ENCODE peak calls at places on chromosomes 13 and 19, in five cellular contexts. One of them, this sample, is unnamed.
A peak's percentile ranks its signal among the peaks of the same experiment; 100 is the strongest.

GRCh38 chr19:18470153-18470552 is 32.2 kb upstream of the ISYNA1 start:
- DNase-seq in H1: no peak
- DNase-seq in mesenchymal stem cell: no peak
- DNase-seq in trophoblast cell: no peak
- DNase-seq in IMR-90: no peak
- DNase-seq in this sample: peak; percentile 81

GRCh38 chr13:112977091-112977490 is 8.1 kb downstream of the MCF2L start:
- DNase-seq in trophoblast cell: no peak
- DNase-seq in H1: no peak
- DNase-seq in mesenchymal stem cell: no peak
- DNase-seq in IMR-90: no peak
- DNase-seq in this sample: no peak

GRCh38 chr13:38895075-38895474 is 95.6 kb downstream of the STOML3 start:
- DNase-seq in trophoblast cell: no peak
- DNase-seq in IMR-90: no peak
- DNase-seq in mesenchymal stem cell: no peak
- DNase-seq in H1: no peak
- DNase-seq in this sample: no peak

GRCh38 chr19:38735257-38735686 is 9.0 kb downstream of the CAPN12 start:
- DNase-seq in IMR-90: no peak
- DNase-seq in H1: no peak
- DNase-seq in trophoblast cell: peak; percentile 64
- DNase-seq in mesenchymal stem cell: no peak
- DNase-seq in this sample: peak; percentile 86

GRCh38 chr13:75129331-75129730 is 352.6 kb downstream of the TBC1D4 start:
- DNase-seq in mesenchymal stem cell: no peak
- DNase-seq in IMR-90: no peak
- DNase-seq in H1: no peak
- DNase-seq in trophoblast cell: no peak
- DNase-seq in this sample: no peak

GRCh38 chr13:41411536-41411935 is 45.8 kb upstream of the RGCC start:
- DNase-seq in mesenchymal stem cell: peak; percentile 65
- DNase-seq in trophoblast cell: peak; percentile 29
- DNase-seq in IMR-90: peak; percentile 71
- DNase-seq in H1: no peak
- DNase-seq in this sample: peak; percentile 37

GRCh38 chr13:108667205-108667604 is 37.8 kb downstream of the MYO16 start:
- DNase-seq in H1: no peak
- DNase-seq in IMR-90: no peak
- DNase-seq in trophoblast cell: no peak
- DNase-seq in mesenchymal stem cell: no peak
- DNase-seq in this sample: no peak

GRCh38 chr13:70128098-70128497 is 19.8 kb upstream of the KLHL1 start:
- DNase-seq in mesenchymal stem cell: no peak
- DNase-seq in H1: no peak
- DNase-seq in trophoblast cell: no peak
- DNase-seq in IMR-90: no peak
- DNase-seq in this sample: no peak

GRCh38 chr13:39777527-39778061 is 122.1 kb downstream of the COG6 start:
- DNase-seq in mesenchymal stem cell: peak; percentile 96
- DNase-seq in H1: no peak
- DNase-seq in IMR-90: peak; percentile 90
- DNase-seq in trophoblast cell: peak; percentile 92
- DNase-seq in this sample: no peak

GRCh38 chr19:48810151-48810550 is 678 bp downstream of the BCAT2 start:
- DNase-seq in trophoblast cell: no peak
- DNase-seq in H1: no peak
- DNase-seq in mesenchymal stem cell: no peak
- DNase-seq in IMR-90: no peak
- DNase-seq in this sample: no peak

GRCh38 chr19:7738023-7738422 is 6.1 kb upstream of the CLEC4G start:
- DNase-seq in H1: no peak
- DNase-seq in IMR-90: no peak
- DNase-seq in trophoblast cell: no peak
- DNase-seq in mesenchymal stem cell: no peak
- DNase-seq in this sample: no peak

GRCh38 chr19:41646589-41647204 is 19.8 kb upstream of the CEACAM4 start:
- DNase-seq in H1: no peak
- DNase-seq in IMR-90: no peak
- DNase-seq in mesenchymal stem cell: no peak
- DNase-seq in trophoblast cell: peak; percentile 3
- DNase-seq in this sample: no peak

GRCh38 chr19:38004505-38005223 is 97.7 kb downstream of the SIPA1L3 start:
- DNase-seq in IMR-90: peak; percentile 98
- DNase-seq in H1: no peak
- DNase-seq in mesenchymal stem cell: peak; percentile 97
- DNase-seq in trophoblast cell: peak; percentile 89
- DNase-seq in this sample: peak; percentile 93

GRCh38 chr13:61350351-61350750 is 65.3 kb downstream of the PCDH20 start:
- DNase-seq in trophoblast cell: no peak
- DNase-seq in H1: no peak
- DNase-seq in IMR-90: no peak
- DNase-seq in mesenchymal stem cell: no peak
- DNase-seq in this sample: no peak

GRCh38 chr13:93875527-93875926 is 604.0 kb downstream of the DCT start:
- DNase-seq in trophoblast cell: no peak
- DNase-seq in mesenchymal stem cell: no peak
- DNase-seq in H1: no peak
- DNase-seq in IMR-90: peak; percentile 82
- DNase-seq in this sample: no peak

GRCh38 chr13:90706631-90707030 is 640.9 kb upstream of the MIR17HG start:
- DNase-seq in mesenchymal stem cell: no peak
- DNase-seq in IMR-90: no peak
- DNase-seq in trophoblast cell: no peak
- DNase-seq in H1: no peak
- DNase-seq in this sample: no peak

GRCh38 chr13:112709825-112710783 is 20.3 kb downstream of the ATP11A start:
- DNase-seq in IMR-90: peak; percentile 48
- DNase-seq in H1: no peak
- DNase-seq in trophoblast cell: peak; percentile 54
- DNase-seq in mesenchymal stem cell: no peak
- DNase-seq in this sample: no peak

GRCh38 chr13:74930402-74931165 is 551.4 kb downstream of the TBC1D4 start:
- DNase-seq in IMR-90: peak; percentile 61
- DNase-seq in trophoblast cell: no peak
- DNase-seq in mesenchymal stem cell: peak; percentile 13
- DNase-seq in H1: no peak
- DNase-seq in this sample: no peak

DNA sequence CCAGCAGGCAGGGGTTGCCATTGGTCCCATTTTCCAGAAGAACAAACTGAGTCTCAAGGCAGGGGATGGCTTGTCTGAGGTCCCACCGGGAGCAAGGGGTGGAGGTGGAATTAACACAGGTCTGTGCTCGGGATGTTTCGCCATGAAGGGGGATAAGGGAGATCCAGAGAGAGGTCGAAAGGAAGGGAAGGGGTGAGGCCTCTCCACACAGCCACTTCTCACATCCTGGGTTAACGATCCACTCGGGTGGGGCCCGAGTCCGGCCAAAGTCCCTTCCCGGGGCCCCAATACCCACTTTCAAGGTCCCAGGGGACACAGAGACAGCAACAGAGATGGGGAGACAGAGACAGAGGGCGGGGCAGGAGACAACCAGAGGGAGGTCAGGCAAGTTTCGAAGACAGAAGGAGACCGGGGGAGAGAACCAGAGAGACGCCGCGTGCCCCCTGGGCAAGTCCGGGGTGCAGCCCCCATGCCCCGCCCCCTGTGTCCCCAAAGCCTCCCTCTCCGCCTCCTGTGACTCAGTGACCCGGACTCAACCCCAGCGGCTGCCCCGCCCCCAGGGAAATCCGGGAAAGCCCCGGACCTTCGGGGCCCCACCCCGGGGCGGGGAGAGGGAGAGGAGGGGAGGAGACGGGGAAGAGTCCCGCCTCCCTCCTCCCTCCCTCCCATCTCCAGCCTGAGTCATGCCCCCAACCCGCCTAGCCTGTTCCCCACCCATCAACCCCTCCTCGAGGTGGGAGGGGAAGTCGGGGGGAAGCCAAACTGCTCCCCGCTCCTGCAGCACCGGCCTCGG is 1.4 kb upstream of the BCL3 start:
- DNase-seq in IMR-90: peak; percentile 96
- DNase-seq in H1: no peak
- DNase-seq in trophoblast cell: peak; percentile 91
- DNase-seq in mesenchymal stem cell: peak; percentile 98
- DNase-seq in this sample: peak; percentile 83
- H3K9ac ChIP-seq in IMR-90: peak overlapping the region; percentile 95
- H3K9ac ChIP-seq in H1: no peak overlapping the region
- H3K9ac ChIP-seq in trophoblast cell: no peak overlapping the region
- H3K9ac ChIP-seq in mesenchymal stem cell: peak overlapping the region; percentile 91
- H3K9ac ChIP-seq in this sample: no peak overlapping the region

DNA sequence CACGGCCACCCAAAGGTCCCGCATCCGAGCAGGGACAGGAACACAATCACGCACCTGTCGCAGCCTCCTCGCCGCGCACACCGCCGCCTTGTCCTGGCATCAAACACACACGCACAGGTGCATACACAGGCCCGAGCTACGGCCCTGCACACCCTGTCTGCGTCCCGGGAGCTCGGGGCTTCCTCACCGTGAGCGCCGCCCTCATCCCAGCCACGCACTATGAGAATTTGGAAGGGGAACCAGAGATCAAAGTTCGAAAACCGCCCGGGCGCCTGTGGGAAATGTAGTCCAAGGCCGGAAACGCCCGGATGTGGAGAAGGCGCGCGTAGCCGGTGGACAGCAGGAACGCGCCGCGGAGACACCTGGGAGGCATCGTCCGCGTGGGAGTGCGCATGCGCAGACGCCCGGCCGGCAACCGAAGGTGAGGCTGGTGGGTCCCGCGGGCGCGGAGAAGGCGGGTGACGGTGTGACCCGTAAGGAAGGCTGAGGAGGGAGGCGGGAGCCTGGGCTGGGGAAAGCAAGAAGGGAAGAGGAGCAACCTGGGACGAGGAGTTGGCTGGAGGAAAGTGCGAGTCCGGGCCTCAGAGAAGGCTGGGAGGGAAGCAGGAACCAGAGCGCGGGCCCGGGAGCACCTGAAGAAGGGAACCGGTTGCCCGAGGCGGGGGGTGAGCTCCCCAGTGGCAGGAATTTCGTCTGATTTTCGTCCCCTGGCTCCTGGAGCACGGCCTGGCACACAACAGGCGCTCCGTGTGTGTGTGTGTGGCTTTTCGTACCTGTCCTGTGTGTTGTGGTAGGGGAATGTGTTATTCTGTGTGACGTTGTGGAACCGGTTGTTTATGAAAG is at the start of gene ZNF567:
- DNase-seq in IMR-90: peak; percentile 93
- DNase-seq in mesenchymal stem cell: peak; percentile 89
- DNase-seq in trophoblast cell: peak; percentile 99
- DNase-seq in H1: peak; percentile 85
- DNase-seq in this sample: peak; percentile 97
- H3K4ac ChIP-seq in IMR-90: peak within 1 kb of the TSS; percentile 67
- H3K4ac ChIP-seq in mesenchymal stem cell: peak within 1 kb of the TSS; percentile 5
- H3K4ac ChIP-seq in trophoblast cell: peak within 1 kb of the TSS; percentile 86
- H3K4ac ChIP-seq in H1: no peak within 1 kb of the TSS
- H3K4ac ChIP-seq in this sample: no peak within 1 kb of the TSS

GRCh38 chr19:35251456-35251855 is 2.7 kb downstream of the LSR start:
- DNase-seq in mesenchymal stem cell: no peak
- DNase-seq in IMR-90: no peak
- DNase-seq in H1: no peak
- DNase-seq in trophoblast cell: no peak
- DNase-seq in this sample: no peak
- H3K9ac ChIP-seq in mesenchymal stem cell: no peak overlapping the region
- H3K9ac ChIP-seq in IMR-90: no peak overlapping the region
- H3K9ac ChIP-seq in H1: no peak overlapping the region
- H3K9ac ChIP-seq in trophoblast cell: no peak overlapping the region
- H3K9ac ChIP-seq in this sample: no peak overlapping the region

GRCh38 chr19:13122980-13123957 is 5.2 kb downstream of the NACC1 start:
- DNase-seq in mesenchymal stem cell: no peak
- DNase-seq in IMR-90: no peak
- DNase-seq in trophoblast cell: no peak
- DNase-seq in H1: no peak
- DNase-seq in this sample: no peak
- H3K4ac ChIP-seq in mesenchymal stem cell: no peak overlapping the region
- H3K4ac ChIP-seq in IMR-90: no peak overlapping the region
- H3K4ac ChIP-seq in trophoblast cell: peak overlapping the region; percentile 87
- H3K4ac ChIP-seq in H1: no peak overlapping the region
- H3K4ac ChIP-seq in this sample: no peak overlapping the region

GRCh38 chr19:45128109-45128508 is 32.7 kb downstream of the NKPD1 start:
- DNase-seq in IMR-90: no peak
- DNase-seq in trophoblast cell: no peak
- DNase-seq in H1: no peak
- DNase-seq in mesenchymal stem cell: no peak
- DNase-seq in this sample: no peak

GRCh38 chr19:45125360-45125759 is 32.4 kb downstream of the PPP1R37 start:
- DNase-seq in mesenchymal stem cell: no peak
- DNase-seq in H1: no peak
- DNase-seq in IMR-90: no peak
- DNase-seq in trophoblast cell: no peak
- DNase-seq in this sample: no peak

GRCh38 chr19:45128806-45129205 is 32.0 kb downstream of the NKPD1 start:
- DNase-seq in mesenchymal stem cell: no peak
- DNase-seq in H1: no peak
- DNase-seq in IMR-90: no peak
- DNase-seq in trophoblast cell: no peak
- DNase-seq in this sample: no peak

GRCh38 chr19:45125975-45126493 is 33.1 kb downstream of the PPP1R37 start:
- DNase-seq in H1: peak; percentile 56
- DNase-seq in trophoblast cell: peak; percentile 82
- DNase-seq in mesenchymal stem cell: peak; percentile 63
- DNase-seq in IMR-90: peak; percentile 49
- DNase-seq in this sample: peak; percentile 89

DNA sequence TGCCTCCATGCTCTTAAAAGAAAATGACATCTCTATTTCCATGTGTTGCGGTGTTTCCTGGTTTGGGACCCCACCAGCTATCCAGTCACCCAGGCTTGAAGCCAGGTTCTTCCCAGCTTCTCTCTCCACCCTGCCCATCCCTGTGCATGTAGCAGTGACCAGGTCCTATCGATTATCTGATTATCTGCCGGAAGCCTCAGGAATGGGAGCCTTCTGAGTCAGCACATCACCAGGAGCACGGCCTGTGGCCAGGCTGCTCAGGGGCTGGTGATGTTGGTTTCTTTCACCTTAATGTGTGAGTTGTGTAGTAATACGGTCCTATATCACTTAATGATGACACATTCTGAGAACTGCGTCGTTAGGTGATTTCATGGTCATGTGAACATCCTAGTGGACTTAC is 33.7 kb downstream of the PPP1R37 start:
- DNase-seq in H1: no peak
- DNase-seq in trophoblast cell: no peak
- DNase-seq in mesenchymal stem cell: no peak
- DNase-seq in IMR-90: no peak
- DNase-seq in this sample: no peak
- H3K9ac ChIP-seq in H1: no peak overlapping the region
- H3K9ac ChIP-seq in trophoblast cell: no peak overlapping the region
- H3K9ac ChIP-seq in mesenchymal stem cell: no peak overlapping the region
- H3K9ac ChIP-seq in IMR-90: no peak overlapping the region
- H3K9ac ChIP-seq in this sample: no peak overlapping the region

DNA sequence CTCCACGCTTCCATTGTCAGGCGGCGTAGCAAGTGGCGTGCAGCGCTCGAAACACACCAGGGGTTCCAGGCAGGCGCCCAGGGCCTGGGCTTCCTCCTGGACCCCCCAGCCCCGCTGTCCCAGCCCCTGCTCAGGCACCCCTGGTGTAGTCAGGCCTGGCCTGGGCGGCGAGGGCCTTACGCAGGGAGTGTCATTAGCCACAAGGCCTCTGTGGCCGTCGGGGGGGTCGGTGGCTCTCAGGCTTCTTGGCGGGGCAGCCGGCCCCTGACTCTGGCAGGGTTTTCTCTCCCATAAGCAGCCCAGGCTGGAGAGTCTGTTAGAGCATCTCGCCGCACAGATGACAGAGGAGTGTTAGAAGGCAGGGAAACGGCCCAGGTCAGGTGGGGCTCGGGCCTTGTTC is 116.7 kb downstream of the KDM4B start:
- DNase-seq in H1: no peak
- DNase-seq in mesenchymal stem cell: no peak
- DNase-seq in IMR-90: no peak
- DNase-seq in trophoblast cell: no peak
- DNase-seq in this sample: no peak
- H3K4ac ChIP-seq in H1: no peak overlapping the region
- H3K4ac ChIP-seq in mesenchymal stem cell: no peak overlapping the region
- H3K4ac ChIP-seq in IMR-90: no peak overlapping the region
- H3K4ac ChIP-seq in trophoblast cell: no peak overlapping the region
- H3K4ac ChIP-seq in this sample: no peak overlapping the region

This sample was measured in H9.